ENCODE peak calls at places on chromosome 17, in nine cellular contexts. U is omental fat pad; V is cardiac fibroblast; S is suprapubic skin; Q is WTC11; J is activated CD4-positive, alpha-beta T cell treated with anti-CD3 and anti-CD28 coated beads for 36 hours; I is cerebellar cortex; M is mucosa of gallbladder; A is midbrain. L is an unnamed sample.

GRCh38 chr17:80861892-80862291 is 129.7 kb upstream of the CHMP6 start:
- DNase-seq in U (no peak), V (peak), S (no peak), Q (no peak), J (peak), I (peak), M (no peak), A (peak), L (peak)

GRCh38 chr17:63514477-63514876 is 8.7 kb upstream of the KCNH6 start:
- DNase-seq in U (no peak), V (no peak), S (no peak), Q (no peak), J (no peak), I (no peak), M (no peak), A (no peak), L (no peak)

GRCh38 chr17:63925615-63926014 is 6.5 kb downstream of the CD79B start:
- DNase-seq in U (no peak), V (no peak), S (no peak), Q (no peak), J (no peak), I (no peak), M (no peak), A (no peak), L (no peak)

GRCh38 chr17:67245694-67246397 is 850 bp upstream of the HELZ start:
- DNase-seq in U (no peak), V (no peak), S (no peak), Q (peak), J (peak), I (peak), M (no peak), A (no peak), L (no peak)

GRCh38 chr17:45910667-45911066 is 16.3 kb downstream of the MAPT start:
- DNase-seq in U (no peak), V (no peak), S (no peak), Q (no peak), J (no peak), I (peak), M (no peak), A (no peak), L (no peak)

GRCh38 chr17:4872786-4873185 is 26.6 kb upstream of the C17orf107 start:
- DNase-seq in U (no peak), V (no peak), S (no peak), Q (no peak), J (no peak), I (no peak), M (no peak), A (peak), L (no peak)

GRCh38 chr17:73773702-73774101 is 129.5 kb upstream of the SDK2 start:
- DNase-seq in U (no peak), V (no peak), S (no peak), Q (no peak), J (no peak), I (no peak), M (no peak), A (no peak), L (no peak)

GRCh38 chr17:64420143-64420670 is 28.7 kb upstream of the MILR1 start:
- DNase-seq in U (no peak), V (peak), S (no peak), Q (no peak), J (no peak), I (peak), M (peak), A (peak), L (peak)

GRCh38 chr17:47727704-47728036 is 5.4 kb upstream of the TBX21 start:
- DNase-seq in U (no peak), V (no peak), S (peak), Q (no peak), J (peak), I (no peak), M (no peak), A (no peak), L (no peak)

GRCh38 chr17:17985555-17985954 is 12.9 kb downstream of the DRC3 start:
- DNase-seq in U (no peak), V (no peak), S (no peak), Q (no peak), J (peak), I (no peak), M (no peak), A (no peak), L (peak)

GRCh38 chr17:57490890-57491289 is 234.6 kb downstream of the MSI2 start:
- DNase-seq in U (no peak), V (no peak), S (no peak), Q (no peak), J (no peak), I (peak), M (no peak), A (no peak), L (no peak)

GRCh38 chr17:62576382-62576781 is 51.1 kb upstream of the MRC2 start:
- DNase-seq in U (no peak), V (no peak), S (no peak), Q (no peak), J (no peak), I (no peak), M (no peak), A (no peak), L (no peak)

GRCh38 chr17:54754560-54754959 is 146.1 kb upstream of the TOM1L1 start:
- DNase-seq in U (no peak), V (no peak), S (no peak), Q (peak), J (peak), I (no peak), M (no peak), A (no peak), L (peak)

GRCh38 chr17:28745052-28745776 is 1.4 kb downstream of the TRAF4 start:
- DNase-seq in U (no peak), V (peak), S (no peak), Q (peak), J (peak), I (peak), M (no peak), A (peak), L (no peak)

GRCh38 chr17:52395308-52395707 is 236.8 kb upstream of the CA10 start:
- DNase-seq in U (no peak), V (no peak), S (no peak), Q (no peak), J (no peak), I (no peak), M (no peak), A (no peak), L (no peak)

GRCh38 chr17:16417896-16418683 is 2.7 kb downstream of the TRPV2 start:
- DNase-seq in U (no peak), V (no peak), S (no peak), Q (no peak), J (no peak), I (no peak), M (no peak), A (no peak), L (no peak)

GRCh38 chr17:67421869-67422273 is 44.8 kb downstream of the PITPNC1 start:
- DNase-seq in U (no peak), V (peak), S (no peak), Q (no peak), J (peak), I (no peak), M (peak), A (no peak), L (peak)

GRCh38 chr17:4710693-4711634 is 532 bp downstream of the ARRB2 start:
- DNase-seq in U (no peak), V (no peak), S (peak), Q (peak), J (peak), I (no peak), M (no peak), A (no peak), L (no peak)

GRCh38 chr17:37648555-37648954 is 5.3 kb upstream of the DDX52 start:
- DNase-seq in U (no peak), V (peak), S (no peak), Q (no peak), J (no peak), I (no peak), M (no peak), A (no peak), L (no peak)

GRCh38 chr17:72387487-72387886 is 266.7 kb downstream of the SOX9 start:
- DNase-seq in U (no peak), V (peak), S (no peak), Q (no peak), J (no peak), I (no peak), M (no peak), A (no peak), L (no peak)

GRCh38 chr17:12672944-12673343 is 7.3 kb downstream of the MYOCD start:
- DNase-seq in U (no peak), V (no peak), S (no peak), Q (no peak), J (no peak), I (no peak), M (no peak), A (no peak), L (no peak)

GRCh38 chr17:258045-258734 is 76.7 kb upstream of the DOC2B start:
- DNase-seq in U (no peak), V (no peak), S (peak), Q (peak), J (peak), I (no peak), M (no peak), A (no peak), L (no peak)